ENCODE peak calls at places on chromosome 21, in four cellular contexts. X is ovary; C is activated T-helper 1 cell treated with anti-CD3 and anti-CD28 coated beads, Interleukin-12 subunit alpha, Interleukin-12 subunit beta, Interleukin-2, Interleukin-4 antibody, amounts not matched to agents 30 ng/mL and 10 ng/mL and 1 ng/mL, durations not matched to agents 14 hours and 24 hours and 36 hours; B is Caki2. H is an unnamed sample.

GRCh38 chr21:29033871-29034270 is 9.4 kb downstream of the USP16 start:
- DNase-seq in X (no peak), C (no peak), B (no peak), H (no peak)

GRCh38 chr21:38273745-38274544 is 17.2 kb downstream of the KCNJ15 start:
- DNase-seq in X (no peak), C (no peak), B (no peak), H (no peak)

GRCh38 chr21:28758042-28758882 is 234.4 kb downstream of the LTN1 start:
- DNase-seq in X (no peak), C (no peak), B (no peak), H (no peak)

GRCh38 chr21:41124626-41125240 is 43.2 kb upstream of the BACE2 start:
- DNase-seq in X (no peak), C (no peak), B (no peak), H (no peak)

GRCh38 chr21:46253610-46254124 is 25.1 kb upstream of the LSS start:
- DNase-seq in X (no peak), C (peak; percentile 62), B (no peak), H (no peak)

GRCh38 chr21:15224346-15225086 is 159.7 kb upstream of the NRIP1 start:
- DNase-seq in X (no peak), C (no peak), B (peak; percentile 88), H (peak; percentile 83)

GRCh38 chr21:16708431-16708830 is 804.4 kb upstream of the CXADR start:
- DNase-seq in X (no peak), C (no peak), B (no peak), H (no peak)

GRCh38 chr21:30502041-30502440 is at the start of gene KRTAP19-5:
- DNase-seq in X (no peak), C (no peak), B (no peak), H (no peak)

GRCh38 chr21:33127154-33127893 is 57.4 kb downstream of the OLIG1 start:
- DNase-seq in X (peak; percentile 24), C (peak; percentile 8), B (peak; percentile 46), H (no peak)

GRCh38 chr21:45845063-45845789 is 136.3 kb upstream of the COL6A1 start:
- DNase-seq in X (no peak), C (no peak), B (no peak), H (no peak)

GRCh38 chr21:28337319-28337718 is 655.4 kb downstream of the LTN1 start:
- DNase-seq in X (no peak), C (no peak), B (peak; percentile 26), H (no peak)

GRCh38 chr21:33067457-33067856 is 2.5 kb upstream of the OLIG1 start:
- DNase-seq in X (no peak), C (no peak), B (no peak), H (no peak)

GRCh38 chr21:27164208-27165172 is 197.6 kb upstream of the ADAMTS5 start:
- DNase-seq in X (no peak), C (no peak), B (no peak), H (no peak)

GRCh38 chr21:44869860-44870747 is 3.4 kb downstream of the PTTG1IP start:
- DNase-seq in X (peak; percentile 77), C (no peak), B (peak; percentile 92), H (no peak)

GRCh38 chr21:45380566-45380965 is 24.4 kb upstream of the COL18A1 start:
- DNase-seq in X (peak; percentile 10), C (no peak), B (no peak), H (no peak)

GRCh38 chr21:27190601-27191000 is 223.7 kb upstream of the ADAMTS5 start:
- DNase-seq in X (no peak), C (no peak), B (peak; percentile 88), H (no peak)

GRCh38 chr21:41615613-41616012 is 107.7 kb upstream of the TMPRSS2 start:
- DNase-seq in X (no peak), C (no peak), B (no peak), H (no peak)

GRCh38 chr21:43361493-43362296 is 65.2 kb downstream of the SIK1 start:
- DNase-seq in X (peak; percentile 41), C (peak; percentile 31), B (no peak), H (peak; percentile 66)

GRCh38 chr21:33286600-33287456 is 20.7 kb downstream of the IL10RB start:
- DNase-seq in X (peak; percentile 56), C (no peak), B (peak; percentile 68), H (no peak)

GRCh38 chr21:39454949-39455668 is 3.3 kb downstream of the SH3BGR start:
- DNase-seq in X (no peak), C (no peak), B (no peak), H (no peak)

GRCh38 chr21:33207471-33208149 is 22.1 kb upstream of the IFNAR2 start:
- DNase-seq in X (no peak), C (no peak), B (no peak), H (no peak)

GRCh38 chr21:37863842-37864241 is 52.4 kb downstream of the KCNJ6 start:
- DNase-seq in X (no peak), C (no peak), B (no peak), H (no peak)

GRCh38 chr21:38843806-38844479 is 38.2 kb downstream of the ETS2 start:
- DNase-seq in X (no peak), C (no peak), B (no peak), H (no peak)